ENCODE peak calls at places on chromosomes 2 and 18, in four cellular contexts. G is naive thymus-derived CD8-positive, alpha-beta T cell; K is activated CD4-positive, CD25-positive, alpha-beta regulatory T cell treated with anti-CD3 and anti-CD28 coated beads, Interleukin-2, amount 50 U/mL, for 16 hours; H is transverse colon. P is an unnamed sample.

GRCh38 chr18:38493991-38494559 is 928.5 kb upstream of the CELF4 start:
- DNase-seq in G (no peak), K (no peak), H (no peak), P (no peak)

GRCh38 chr2:241850544-241851324 is 8.0 kb downstream of the PDCD1 start:
- DNase-seq in H (no peak), G (no peak), K (no peak), P (no peak)

GRCh38 chr2:144234115-144234772 is 285.7 kb downstream of the ZEB2 start:
- DNase-seq in K (no peak), G (no peak), H (no peak), P (no peak)

GRCh38 chr2:237823544-237823943 is 25.0 kb downstream of the RBM44 start:
- DNase-seq in G (no peak), H (no peak), K (no peak), P (no peak)

GRCh38 chr2:84493494-84493893 is 22.8 kb upstream of the DNAH6 start:
- DNase-seq in K (no peak), G (no peak), H (no peak), P (no peak)

GRCh38 chr2:8840475-8841091 is 3.2 kb upstream of the KIDINS220 start:
- DNase-seq in G (no peak), H (no peak), K (no peak), P (no peak)

GRCh38 chr2:167401309-167401708 is 513.0 kb downstream of the XIRP2 start:
- DNase-seq in K (no peak), H (no peak), G (no peak), P (no peak)

GRCh38 chr2:30145826-30146336 is 926 bp upstream of the YPEL5 start:
- DNase-seq in K (no peak), G (no peak), H (no peak), P (no peak)

GRCh38 chr18:2889761-2890192 is 43.0 kb downstream of the EMILIN2 start:
- DNase-seq in G (no peak), H (no peak), K (no peak), P (peak)

GRCh38 chr2:217396165-217396564 is 536.3 kb upstream of the TNP1 start:
- DNase-seq in H (no peak), K (no peak), G (no peak), P (no peak)

GRCh38 chr18:50289103-50289433 is 1.6 kb upstream of the CXXC1 start:
- DNase-seq in H (no peak), G (no peak), K (no peak), P (no peak)

GRCh38 chr2:167924556-167924955 is 322.8 kb downstream of the STK39 start:
- DNase-seq in K (no peak), H (no peak), G (no peak), P (no peak)

GRCh38 chr2:224650815-224651439 is 65.2 kb downstream of the CCDC195 start:
- DNase-seq in H (no peak), G (no peak), K (no peak), P (no peak)

GRCh38 chr2:236887953-236888765 is 197.5 kb upstream of the COPS8 start:
- DNase-seq in G (no peak), K (no peak), H (no peak), P (no peak)

GRCh38 chr2:3025261-3025660 is 352.4 kb downstream of the EIPR1 start:
- DNase-seq in G (no peak), K (no peak), H (no peak), P (no peak)

GRCh38 chr2:138831691-138832090 is 51.5 kb upstream of the NXPH2 start:
- DNase-seq in K (no peak), G (no peak), H (no peak), P (no peak)

GRCh38 chr2:240819404-240820013 is 510 bp downstream of the KIF1A start:
- DNase-seq in K (no peak), H (no peak), G (no peak), P (no peak)

GRCh38 chr2:127347734-127348392 is 39.9 kb downstream of the MAP3K2 start:
- DNase-seq in K (no peak), H (no peak), G (no peak), P (no peak)

GRCh38 chr2:149743842-149744468 is 156.4 kb upstream of the MMADHC start:
- DNase-seq in H (no peak), G (no peak), K (no peak), P (no peak)

GRCh38 chr2:151991010-151991409 is 107.8 kb downstream of the CACNB4 start:
- DNase-seq in G (no peak), H (no peak), K (no peak), P (no peak)

GRCh38 chr2:44753552-44754285 is 187.8 kb upstream of the SIX3 start:
- DNase-seq in H (no peak), K (no peak), G (no peak), P (no peak)

GRCh38 chr2:202376460-202377307 is 557 bp downstream of the BMPR2 start:
- DNase-seq in K (no peak), H (peak), G (peak), P (peak)

P was measured in CD8-positive, alpha-beta memory T cell.